ENCODE peak calls at places on chromosome 1, in four cellular contexts. Z, J, E and X are unnamed samples.

GRCh38 chr1:228374711-228375577 is 31.7 kb downstream of the TRIM11 start:
- DNase-seq in Z (peak; percentile 48), J (no peak), E (peak; percentile 55), X (no peak)

GRCh38 chr1:42993631-42994121 is 35.0 kb upstream of the SLC2A1 start:
- DNase-seq in Z (no peak), J (peak; percentile 63), E (no peak), X (no peak)

GRCh38 chr1:169538998-169539871 is 47.0 kb downstream of the F5 start:
- DNase-seq in Z (no peak), J (no peak), E (peak; percentile 96), X (peak; percentile 63)

GRCh38 chr1:230375795-230376194 is 50.3 kb downstream of the PGBD5 start:
- DNase-seq in Z (no peak), J (no peak), E (no peak), X (no peak)

GRCh38 chr1:228646717-228647522 is 88.4 kb upstream of the RHOU start:
- DNase-seq in Z (no peak), J (peak; percentile 59), E (no peak), X (no peak)

GRCh38 chr1:931380-932177 is 7.9 kb downstream of the SAMD11 start:
- DNase-seq in Z (no peak), J (no peak), E (no peak), X (no peak)

GRCh38 chr1:201022824-201023516 is 544 bp downstream of the KIF21B start:
- DNase-seq in Z (no peak), J (peak; percentile 23), E (no peak), X (no peak)

GRCh38 chr1:164836614-164837018 is 277.6 kb downstream of the PBX1 start:
- DNase-seq in Z (no peak), J (no peak), E (no peak), X (no peak)

GRCh38 chr1:205374205-205375078 is 17.7 kb upstream of the KLHDC8A start:
- DNase-seq in Z (no peak), J (no peak), E (peak; percentile 46), X (no peak)

GRCh38 chr1:31744165-31744888 is 19.8 kb downstream of the ADGRB2 start:
- DNase-seq in Z (no peak), J (no peak), E (no peak), X (no peak)

GRCh38 chr1:83860506-83861221 is 138.3 kb downstream of the TTLL7 start:
- DNase-seq in Z (peak; percentile 89), J (peak; percentile 91), E (no peak), X (peak; percentile 93)

GRCh38 chr1:52195161-52195560 is 53.3 kb downstream of the ZFYVE9 start:
- DNase-seq in Z (no peak), J (no peak), E (no peak), X (no peak)

GRCh38 chr1:100511058-100511457 is 26.9 kb upstream of the GPR88 start:
- DNase-seq in Z (no peak), J (no peak), E (no peak), X (no peak)

GRCh38 chr1:9410737-9411297 is 118.1 kb downstream of the SPSB1 start:
- DNase-seq in Z (no peak), J (peak; percentile 63), E (no peak), X (no peak)